ENCODE peak calls at places on chromosomes 7 and 10, in eight cellular contexts. Y is body of pancreas; L is right atrium auricular region; U is sigmoid colon; F is cardiac muscle cell; M is uterus; X is CD4-positive, alpha-beta T cell; C is tibial nerve. B is an unnamed sample.

GRCh38 chr7:114026486-114027089 is 107.8 kb upstream of the PPP1R3A start:
- DNase-seq in Y (no peak), L (no peak), U (no peak), F (peak), M (no peak), X (no peak), C (no peak), B (no peak)

GRCh38 chr10:102269017-102269416 is 23.7 kb downstream of the GBF1 start:
- DNase-seq in Y (no peak), L (no peak), U (no peak), F (no peak), M (no peak), X (no peak), C (no peak), B (no peak)

GRCh38 chr10:78280604-78281003 is 246.9 kb downstream of the RPS24 start:
- DNase-seq in Y (no peak), L (no peak), U (no peak), F (no peak), M (no peak), X (no peak), C (no peak), B (no peak)

GRCh38 chr10:52318136-52318810 is 4.2 kb downstream of the DKK1 start:
- DNase-seq in Y (no peak), L (no peak), U (no peak), F (no peak), M (no peak), X (no peak), C (no peak), B (no peak)

GRCh38 chr7:96596120-96596826 is 113.4 kb downstream of the SEM1 start:
- DNase-seq in Y (peak), L (no peak), U (no peak), F (peak), M (no peak), X (no peak), C (no peak), B (no peak)

GRCh38 chr7:95788288-95788687 is 15.9 kb downstream of the DYNC1I1 start:
- DNase-seq in Y (no peak), L (no peak), U (no peak), F (no peak), M (no peak), X (no peak), C (no peak), B (no peak)

GRCh38 chr7:80372415-80372814 is 139.4 kb downstream of the GNAT3 start:
- DNase-seq in Y (no peak), L (no peak), U (no peak), F (no peak), M (no peak), X (no peak), C (no peak), B (no peak)

GRCh38 chr7:151697942-151698341 is 178.2 kb upstream of the RHEB start:
- DNase-seq in Y (no peak), L (no peak), U (no peak), F (no peak), M (no peak), X (no peak), C (no peak), B (no peak)

GRCh38 chr7:107528461-107528860 is 35.3 kb downstream of the COG5 start:
- DNase-seq in Y (no peak), L (no peak), U (no peak), F (no peak), M (no peak), X (no peak), C (no peak), B (no peak)

GRCh38 chr7:19290936-19291335 is 145.7 kb upstream of the FERD3L start:
- DNase-seq in Y (no peak), L (no peak), U (no peak), F (no peak), M (no peak), X (no peak), C (no peak), B (no peak)

GRCh38 chr7:7895004-7895650 is 73.5 kb upstream of the GLCCI1 start:
- DNase-seq in Y (no peak), L (no peak), U (no peak), F (no peak), M (no peak), X (no peak), C (no peak), B (peak)

GRCh38 chr7:14340415-14341079 is 351.1 kb upstream of the ETV1 start:
- DNase-seq in Y (no peak), L (no peak), U (no peak), F (no peak), M (no peak), X (no peak), C (no peak), B (no peak)

GRCh38 chr10:964988-965417 is 23.2 kb upstream of the GTPBP4 start:
- DNase-seq in Y (no peak), L (no peak), U (no peak), F (no peak), M (no peak), X (no peak), C (no peak), B (no peak)

GRCh38 chr10:79007843-79008319 is 60.9 kb upstream of the ZMIZ1 start:
- DNase-seq in Y (no peak), L (no peak), U (no peak), F (no peak), M (no peak), X (no peak), C (no peak), B (no peak)

DNA sequence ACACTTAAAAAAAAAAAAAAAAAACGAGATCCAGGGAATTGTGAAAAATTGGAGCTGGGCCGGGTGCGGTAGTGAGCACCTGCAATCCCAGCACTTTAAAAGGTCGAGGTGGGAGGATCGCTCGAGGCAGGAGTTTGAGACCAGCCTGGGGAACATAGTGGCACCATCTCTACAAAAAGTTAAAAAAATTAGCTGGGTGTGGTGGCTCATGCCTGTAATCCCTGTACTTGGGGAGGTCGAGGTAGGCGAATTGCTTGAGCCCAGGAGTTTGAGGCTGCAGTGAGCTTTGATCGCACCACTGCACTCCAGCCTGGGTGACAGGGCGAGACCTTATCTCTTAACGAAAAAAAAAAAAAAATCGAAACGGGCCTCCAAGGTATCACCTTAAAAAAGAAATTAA is 2.0 kb downstream of the CLDN4 start:
- DNase-seq in Y (no peak), L (no peak), U (no peak), F (no peak), M (no peak), X (no peak), C (no peak), B (no peak)
- H3K27ac ChIP-seq in Y (peak), L (no peak), U (no peak), F (no peak), M (no peak), X (no peak), C (peak), B (no peak)

DNA sequence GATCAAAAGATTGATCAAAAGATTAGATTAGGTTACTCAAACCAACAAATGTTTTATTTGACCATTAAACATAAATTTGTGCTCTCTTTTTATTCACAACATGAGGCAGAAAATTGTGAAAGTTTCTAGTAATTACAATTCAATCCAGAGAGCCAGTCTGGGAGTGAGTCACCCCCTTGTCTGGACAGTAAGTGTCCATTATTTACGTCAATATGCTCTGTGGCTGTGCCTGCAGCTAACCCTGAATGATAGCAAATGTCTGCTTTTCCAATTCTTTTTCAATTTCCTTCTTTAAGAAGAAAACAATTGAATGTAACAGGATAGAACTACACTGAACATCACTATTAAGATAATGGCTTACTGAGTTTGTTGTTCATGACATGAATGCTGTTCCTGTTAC is 27.9 kb downstream of the GNG11 start:
- DNase-seq in Y (no peak), L (no peak), U (no peak), F (no peak), M (no peak), X (no peak), C (no peak), B (no peak)
- H3K27ac ChIP-seq in Y (no peak), L (no peak), U (no peak), F (no peak), M (no peak), X (no peak), C (no peak), B (no peak)

GRCh38 chr10:123530166-123530870 is 135.8 kb upstream of the GPR26 start:
- DNase-seq in Y (no peak), L (peak), U (no peak), F (no peak), M (no peak), X (no peak), C (no peak), B (no peak)
- H3K27ac ChIP-seq in Y (no peak), L (no peak), U (no peak), F (no peak), M (no peak), X (no peak), C (no peak), B (peak)

DNA sequence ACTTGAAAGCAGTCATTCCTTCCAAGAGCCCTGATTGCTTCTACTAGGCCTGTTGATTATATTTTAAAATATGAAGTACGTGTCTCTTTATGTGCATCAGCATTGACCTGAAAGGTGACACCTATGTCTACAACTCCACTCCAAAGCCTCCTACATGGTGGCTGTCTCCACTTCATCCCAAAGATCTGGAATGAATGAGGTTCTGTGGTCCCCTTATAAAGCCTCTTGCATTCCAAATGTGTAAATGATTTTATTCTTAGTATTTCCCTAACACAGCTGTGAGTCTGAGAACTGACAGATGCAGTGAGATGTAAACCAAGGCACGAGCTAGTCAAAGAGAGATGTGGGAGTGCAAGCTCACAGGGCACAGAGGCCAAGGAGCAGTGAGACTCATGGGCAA is 176.0 kb upstream of the SVIL start:
- DNase-seq in Y (no peak), L (no peak), U (no peak), F (no peak), M (no peak), X (no peak), C (no peak), B (no peak)
- H3K27ac ChIP-seq in Y (no peak), L (peak), U (peak), F (no peak), M (peak), X (no peak), C (no peak), B (no peak)

GRCh38 chr10:73648252-73648651 is 7.0 kb upstream of the MYOZ1 start:
- DNase-seq in Y (no peak), L (peak), U (no peak), F (no peak), M (no peak), X (no peak), C (no peak), B (peak)
- H3K27ac ChIP-seq in Y (no peak), L (peak), U (peak), F (peak), M (peak), X (no peak), C (peak), B (peak)

DNA sequence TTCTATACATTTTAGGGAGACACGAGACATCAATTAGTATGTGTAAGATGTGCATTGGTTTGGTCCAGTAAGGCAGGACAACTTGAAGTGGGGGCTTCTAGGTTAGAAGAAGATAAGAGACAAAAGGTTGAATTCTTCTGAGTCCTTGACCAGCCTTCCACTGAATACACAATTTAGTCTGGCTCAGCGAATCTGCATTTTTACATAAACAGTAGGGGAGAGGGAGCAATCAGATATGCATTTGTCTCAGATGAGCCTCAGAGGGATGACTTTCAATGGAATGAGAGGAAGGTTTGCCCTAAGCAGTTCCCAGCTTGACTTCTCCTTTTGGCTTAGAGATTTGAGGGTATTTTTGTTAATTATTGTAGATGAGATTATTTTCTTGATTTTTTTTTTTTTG is 20.0 kb upstream of the C10orf90 start:
- DNase-seq in Y (no peak), L (no peak), U (no peak), F (no peak), M (no peak), X (no peak), C (no peak), B (no peak)
- H3K27ac ChIP-seq in Y (no peak), L (no peak), U (no peak), F (no peak), M (no peak), X (no peak), C (no peak), B (no peak)

GRCh38 chr7:120991133-120991532 is 2.6 kb downstream of the CPED1 start:
- DNase-seq in Y (no peak), L (no peak), U (no peak), F (no peak), M (no peak), X (no peak), C (no peak), B (no peak)
- H3K27ac ChIP-seq in Y (no peak), L (peak), U (peak), F (no peak), M (peak), X (no peak), C (no peak), B (no peak)

GRCh38 chr7:129225206-129225930 is 538 bp downstream of the AHCYL2 start:
- DNase-seq in Y (peak), L (no peak), U (peak), F (peak), M (peak), X (peak), C (peak), B (no peak)
- H3K27ac ChIP-seq in Y (peak), L (peak), U (peak), F (peak), M (peak), X (peak), C (peak), B (peak)